ENCODE peak calls at places on chromosomes 7 and 10, in eight cellular contexts. K is GM12865; S is GM23248; J is activated effector memory CD4-positive, alpha-beta T cell treated with anti-CD3 and anti-CD28 coated beads, Interleukin-2, amount 50 U/mL, for 16 hours; Y is posterior cingulate gyrus; X is fibroblast of the conjunctiva; D is caudate nucleus; U is A172. I is an unnamed sample.

GRCh38 chr10:125756853-125757487 is 18.7 kb downstream of the MMP21 start:
- DNase-seq in X (no peak), Y (no peak), S (no peak), D (no peak), J (no peak), K (no peak), U (no peak), I (no peak)

GRCh38 chr7:151769189-151769821 is 107.6 kb downstream of the PRKAG2 start:
- DNase-seq in D (no peak), U (no peak), J (peak), K (peak), X (no peak), Y (no peak), S (no peak), I (no peak)

GRCh38 chr7:41655470-41655869 is 47.4 kb downstream of the INHBA start:
- DNase-seq in K (no peak), Y (no peak), X (no peak), J (no peak), D (no peak), S (no peak), U (no peak), I (no peak)

GRCh38 chr10:132105302-132105995 is 39.7 kb downstream of the JAKMIP3 start:
- DNase-seq in K (no peak), S (no peak), X (no peak), D (no peak), Y (peak), J (no peak), U (no peak), I (peak)

GRCh38 chr7:18580945-18581344 is 85.4 kb downstream of the HDAC9 start:
- DNase-seq in X (no peak), S (no peak), J (no peak), D (no peak), U (no peak), Y (no peak), K (no peak), I (no peak)

GRCh38 chr7:134764365-134764764 is 15.1 kb upstream of the CALD1 start:
- DNase-seq in X (no peak), U (no peak), D (no peak), J (no peak), K (no peak), S (no peak), Y (no peak), I (no peak)

GRCh38 chr10:120948889-120949382 is 97.8 kb downstream of the WDR11 start:
- DNase-seq in X (peak), U (no peak), S (peak), K (peak), Y (peak), D (peak), J (peak), I (peak)

GRCh38 chr7:128914566-128915151 is 4.2 kb upstream of the KCP start:
- DNase-seq in X (no peak), U (no peak), Y (no peak), S (no peak), J (peak), D (no peak), K (peak), I (no peak)

GRCh38 chr7:112112822-112113255 is 93.4 kb downstream of the DOCK4 start:
- DNase-seq in S (peak), U (no peak), J (no peak), X (peak), Y (no peak), D (peak), K (no peak), I (no peak)

GRCh38 chr10:13528138-13528874 is 508 bp downstream of the BEND7 start:
- DNase-seq in K (no peak), J (no peak), S (peak), U (no peak), D (no peak), X (no peak), Y (no peak), I (peak)

GRCh38 chr10:17981201-17981600 is 29.5 kb downstream of the SLC39A12 start:
- DNase-seq in X (no peak), S (no peak), D (no peak), U (no peak), J (no peak), K (no peak), Y (no peak), I (no peak)

GRCh38 chr10:6204341-6205191 is 1.8 kb downstream of the PFKFB3 start:
- DNase-seq in D (no peak), U (peak), J (no peak), X (peak), Y (no peak), S (peak), K (peak), I (peak)

GRCh38 chr10:112962343-112962742 is 12.3 kb downstream of the TCF7L2 start:
- DNase-seq in U (no peak), D (no peak), K (no peak), X (no peak), S (no peak), Y (no peak), J (no peak), I (no peak)

GRCh38 chr7:100071018-100071723 is 10.4 kb downstream of the ZNF3 start:
- DNase-seq in X (no peak), S (no peak), U (no peak), K (no peak), Y (no peak), J (no peak), D (no peak), I (no peak)

GRCh38 chr10:33735463-33735862 is 401.0 kb upstream of the NRP1 start:
- DNase-seq in U (no peak), K (peak), Y (no peak), S (peak), D (no peak), X (no peak), J (no peak), I (no peak)

GRCh38 chr7:135802697-135803096 is 54.1 kb upstream of the FAM180A start:
- DNase-seq in J (no peak), S (peak), X (no peak), D (no peak), K (no peak), Y (no peak), U (no peak), I (no peak)

GRCh38 chr10:117360994-117361667 is 14.1 kb downstream of the PDZD8 start:
- DNase-seq in S (peak), D (no peak), Y (no peak), U (no peak), J (no peak), K (no peak), X (no peak), I (no peak)

GRCh38 chr10:130136214-130137076 is at the start of gene GLRX3:
- DNase-seq in D (peak), K (peak), X (peak), U (peak), S (peak), J (peak), Y (peak), I (peak)

GRCh38 chr7:107167483-107168232 is 1.1 kb upstream of the HBP1 start:
- DNase-seq in S (peak), D (peak), J (no peak), X (peak), K (peak), Y (no peak), U (peak), I (peak)

GRCh38 chr10:48322017-48322416 is 15.5 kb downstream of the MAPK8 start:
- DNase-seq in D (no peak), J (no peak), X (no peak), Y (no peak), S (peak), U (no peak), K (no peak), I (no peak)

GRCh38 chr7:143216151-143216550 is 5.7 kb upstream of the TAS2R40 start:
- DNase-seq in D (no peak), J (no peak), K (no peak), U (peak), X (no peak), S (peak), Y (peak), I (no peak)

GRCh38 chr10:78462221-78462620 is 428.6 kb downstream of the RPS24 start:
- DNase-seq in J (no peak), U (no peak), D (no peak), S (no peak), K (no peak), X (no peak), Y (no peak), I (peak)

GRCh38 chr7:31805209-31805818 is 118.3 kb downstream of the PPP1R17 start:
- DNase-seq in J (no peak), Y (no peak), D (no peak), X (no peak), S (peak), K (peak), U (no peak), I (no peak)

GRCh38 chr7:7254908-7255307 is 72.6 kb downstream of the C1GALT1 start:
- DNase-seq in U (no peak), D (no peak), X (no peak), S (no peak), K (no peak), J (no peak), Y (no peak), I (no peak)

GRCh38 chr10:69641261-69641980 is 11.4 kb downstream of the FAM241B start:
- DNase-seq in U (peak), Y (no peak), D (no peak), K (no peak), J (peak), S (peak), X (no peak), I (no peak)

GRCh38 chr7:144873316-144873845 is 37.5 kb upstream of the TPK1 start:
- DNase-seq in X (no peak), J (no peak), Y (no peak), U (no peak), D (no peak), K (no peak), S (no peak), I (no peak)

GRCh38 chr7:123682690-123683089 is 27.0 kb downstream of the LMOD2 start:
- DNase-seq in U (peak), D (no peak), X (peak), K (peak), J (no peak), Y (no peak), S (peak), I (no peak)

GRCh38 chr10:110410329-110411046 is 87.2 kb upstream of the DUSP5 start:
- DNase-seq in D (no peak), Y (no peak), J (no peak), S (peak), U (peak), X (peak), K (no peak), I (peak)

GRCh38 chr10:21797984-21798765 is 205.4 kb downstream of the DNAJC1 start:
- DNase-seq in K (no peak), J (no peak), S (no peak), U (no peak), X (no peak), D (no peak), Y (no peak), I (no peak)

GRCh38 chr10:122786269-122786668 is 59.4 kb downstream of the CUZD1 start:
- DNase-seq in Y (no peak), S (peak), D (no peak), K (peak), U (peak), J (no peak), X (no peak), I (no peak)

GRCh38 chr7:141585592-141586510 is 34.6 kb downstream of the AGK start:
- DNase-seq in X (peak), Y (no peak), U (peak), S (peak), J (no peak), D (no peak), K (peak), I (no peak)

GRCh38 chr7:107446531-107446930 is 23.3 kb upstream of the GPR22 start:
- DNase-seq in X (no peak), U (peak), S (peak), D (no peak), K (no peak), J (no peak), Y (no peak), I (no peak)

GRCh38 chr7:119664601-119665000 is 608.4 kb upstream of the KCND2 start:
- DNase-seq in D (no peak), S (peak), X (peak), U (peak), Y (no peak), K (no peak), J (no peak), I (no peak)

GRCh38 chr10:13706175-13706574 is 119.4 kb downstream of the PRPF18 start:
- DNase-seq in J (no peak), U (no peak), Y (no peak), D (no peak), K (no peak), X (no peak), S (no peak), I (no peak)

GRCh38 chr7:87341441-87341840 is 4.0 kb upstream of the CROT start:
- DNase-seq in D (no peak), Y (no peak), S (no peak), X (no peak), J (no peak), U (no peak), K (peak), I (no peak)

GRCh38 chr7:122883049-122883670 is 3.1 kb downstream of the CADPS2 start:
- DNase-seq in X (no peak), J (no peak), D (no peak), S (no peak), K (no peak), U (no peak), Y (no peak), I (no peak)

GRCh38 chr7:67604461-67605386 is 608.1 kb downstream of the TYW1 start:
- DNase-seq in D (no peak), U (peak), Y (no peak), S (no peak), X (no peak), J (no peak), K (no peak), I (no peak)

I was measured in stomach.